ENCODE peak calls at places on chromosomes 2 and 18, in nine cellular contexts. W, Z, I, L, U, Q, M, C and S are unnamed samples.

GRCh38 chr2:9753276-9753600 is 90.0 kb upstream of the TAF1B start:
- DNase-seq in M (peak; percentile 28), Z (no peak), I (no peak), Q (peak; percentile 98), L (no peak), W (peak; percentile 60), U (no peak), C (peak; percentile 91), S (peak; percentile 44)

GRCh38 chr2:22894761-22895160 is 490.2 kb upstream of the KLHL29 start:
- DNase-seq in I (peak; percentile 44), W (no peak), Z (no peak), U (no peak), Q (no peak), C (no peak), M (no peak), L (no peak), S (no peak)

GRCh38 chr2:160022162-160022561 is 40.3 kb downstream of the PLA2R1 start:
- DNase-seq in U (peak; percentile 59), L (no peak), I (no peak), C (no peak), Z (no peak), Q (no peak), M (no peak), W (no peak), S (no peak)

GRCh38 chr2:59655809-59656208 is 897.6 kb downstream of the BCL11A start:
- DNase-seq in W (no peak), L (peak; percentile 36), I (no peak), U (no peak), C (no peak), Q (peak; percentile 53), Z (no peak), M (no peak), S (no peak)

GRCh38 chr18:32326450-32327309 is 136.8 kb downstream of the MEP1B start:
- DNase-seq in C (peak; percentile 55), I (no peak), W (no peak), U (peak; percentile 39), M (no peak), Z (no peak), L (no peak), Q (no peak), S (no peak)

GRCh38 chr2:238640486-238640885 is 207.4 kb upstream of the TWIST2 start:
- DNase-seq in I (no peak), L (no peak), W (no peak), Q (no peak), U (no peak), M (no peak), C (no peak), Z (no peak), S (no peak)

GRCh38 chr2:193627918-193628254 is 1433.2 kb upstream of the TMEFF2 start:
- DNase-seq in Q (no peak), C (no peak), U (no peak), W (no peak), L (no peak), I (no peak), Z (no peak), M (no peak), S (no peak)

GRCh38 chr2:199804831-199805230 is 46.2 kb downstream of the FTCDNL1 start:
- DNase-seq in Q (no peak), U (peak; percentile 35), M (no peak), C (no peak), I (no peak), W (no peak), L (no peak), Z (no peak), S (no peak)

GRCh38 chr2:75605770-75606535 is 40.6 kb upstream of the MRPL19 start:
- DNase-seq in M (no peak), I (no peak), C (peak; percentile 97), W (no peak), U (peak; percentile 46), Q (peak; percentile 95), Z (no peak), L (peak; percentile 58), S (no peak)

GRCh38 chr18:48902023-48902855 is 48.5 kb downstream of the SMAD7 start:
- DNase-seq in Z (peak; percentile 91), M (no peak), U (no peak), C (peak; percentile 91), I (no peak), Q (peak; percentile 73), W (peak; percentile 90), L (peak; percentile 91), S (peak; percentile 89)

GRCh38 chr2:150008901-150009300 is 421.3 kb upstream of the MMADHC start:
- DNase-seq in M (no peak), U (no peak), C (no peak), I (no peak), W (no peak), Q (peak; percentile 65), L (no peak), Z (no peak), S (no peak)

DNA sequence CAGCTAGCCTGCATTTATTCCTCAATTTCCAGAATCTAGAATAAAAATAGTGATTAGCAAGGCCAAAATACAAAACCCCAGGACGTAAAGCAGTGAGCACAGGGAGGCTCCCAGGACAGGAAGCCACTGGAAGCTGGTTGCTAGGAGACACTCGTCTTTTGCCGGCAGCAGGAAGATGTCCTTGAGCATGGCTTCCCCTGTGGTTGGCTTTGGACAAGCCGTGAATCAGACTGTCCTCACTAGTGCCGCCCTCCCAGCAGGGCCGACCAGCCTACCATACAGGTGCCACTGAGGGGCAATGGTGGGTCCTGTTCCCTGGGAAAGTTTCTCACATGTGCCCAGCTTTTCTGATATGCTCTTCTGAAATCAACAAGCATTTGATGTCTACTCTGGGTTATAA is 374.5 kb downstream of the MTX2 start:
- DNase-seq in L (no peak), U (peak; percentile 68), M (no peak), Z (no peak), I (no peak), W (no peak), C (no peak), Q (peak; percentile 25), S (no peak)
- H3K27me3 ChIP-seq in L (peaks cover 50% of the 10 kb centered on the region), U (peaks cover 49% of the 10 kb centered on the region), M (peaks cover 73% of the 10 kb centered on the region), Z (peaks cover 89% of the 10 kb centered on the region), I (no peaks in the 10 kb centered on the region), W (no peaks in the 10 kb centered on the region), C (peaks cover 14% of the 10 kb centered on the region), Q (no peaks in the 10 kb centered on the region), S (no peaks in the 10 kb centered on the region)

DNA sequence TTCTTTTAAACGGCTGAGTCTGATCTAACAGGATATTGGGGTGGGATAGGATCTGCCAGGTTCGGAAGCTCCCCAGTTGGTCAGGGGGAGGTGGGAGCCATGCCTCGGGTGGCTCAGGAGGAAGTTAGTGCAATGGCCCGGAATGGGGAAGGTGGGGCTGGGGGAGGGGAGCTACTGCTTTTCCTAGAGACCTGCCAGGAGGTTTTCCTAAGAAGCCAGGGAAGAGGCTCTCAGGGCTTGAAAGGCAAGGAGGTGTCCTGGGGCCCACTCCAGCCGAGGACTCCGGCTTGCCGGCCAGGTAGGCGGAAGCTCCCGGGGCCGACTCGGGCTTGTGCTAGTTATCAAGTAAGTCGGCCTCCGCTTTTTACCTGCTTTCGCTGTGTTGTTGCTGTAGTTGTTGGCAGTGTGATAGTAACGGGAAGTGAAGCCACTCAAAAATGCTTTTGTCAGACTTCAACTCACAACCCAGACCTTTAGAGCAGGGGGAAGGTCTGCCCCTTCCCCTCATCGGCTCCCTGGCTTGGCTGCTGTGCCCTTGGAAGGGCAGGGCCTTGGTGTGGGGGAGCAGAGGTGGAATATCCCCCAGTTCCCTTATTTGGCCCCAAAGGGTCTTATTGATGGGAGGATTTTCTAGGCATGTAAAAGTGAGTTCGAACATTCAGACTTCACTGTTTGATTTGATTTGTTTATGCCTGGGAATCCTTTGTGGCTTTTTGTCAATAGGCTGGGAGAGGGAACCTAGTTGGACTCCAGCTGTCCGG is 5.4 kb downstream of the GDF7 start:
- DNase-seq in Q (no peak), M (no peak), C (no peak), I (no peak), Z (no peak), W (no peak), U (peak; percentile 83), L (no peak), S (no peak)
- H3K27me3 ChIP-seq in Q (peaks cover 43% of the 10 kb centered on the region), M (peaks cover 57% of the 10 kb centered on the region), C (peaks cover 56% of the 10 kb centered on the region), I (no peaks in the 10 kb centered on the region), Z (peaks cover 70% of the 10 kb centered on the region), W (peaks cover 30% of the 10 kb centered on the region), U (peaks cover 79% of the 10 kb centered on the region), L (peaks cover 66% of the 10 kb centered on the region), S (no peaks in the 10 kb centered on the region)

GRCh38 chr2:236340251-236340650 is 76.0 kb upstream of the ASB18 start:
- DNase-seq in W (no peak), Z (no peak), C (no peak), U (no peak), M (no peak), Q (no peak), L (no peak), I (peak; percentile 58), S (no peak)
- H3K27me3 ChIP-seq in W (no peaks in the 10 kb centered on the region), Z (no peaks in the 10 kb centered on the region), C (peaks cover 3% of the 10 kb centered on the region), U (no peaks in the 10 kb centered on the region), M (no peaks in the 10 kb centered on the region), Q (no peaks in the 10 kb centered on the region), L (no peaks in the 10 kb centered on the region), I (no peaks in the 10 kb centered on the region), S (no peaks in the 10 kb centered on the region)

GRCh38 chr2:218145124-218145523 is 19.3 kb downstream of the CXCR2 start:
- DNase-seq in Q (no peak), C (no peak), U (no peak), Z (no peak), L (peak; percentile 44), I (no peak), W (no peak), M (no peak), S (no peak)
- H3K27me3 ChIP-seq in Q (no peaks in the 10 kb centered on the region), C (peaks cover 34% of the 10 kb centered on the region), U (no peaks in the 10 kb centered on the region), Z (peaks cover 28% of the 10 kb centered on the region), L (no peaks in the 10 kb centered on the region), I (no peaks in the 10 kb centered on the region), W (no peaks in the 10 kb centered on the region), M (no peaks in the 10 kb centered on the region), S (no peaks in the 10 kb centered on the region)